ENCODE peak calls at places on chromosomes 5 and 9, in four cellular contexts. N is NCI-H345, O is AG09309, W is GM04504. C is an unnamed sample.

GRCh38 chr5:160040471-160040835 is 31.5 kb downstream of the TTC1 start:
- DNase-seq in N (no peak), W (no peak), O (no peak), C (no peak)

GRCh38 chr5:132812123-132812948 is 766 bp upstream of the SOWAHA start:
- DNase-seq in N (no peak), W (no peak), O (no peak), C (no peak)

GRCh38 chr5:150085950-150086715 is at the start of gene CSF1R:
- DNase-seq in W (no peak), O (no peak), N (no peak), C (no peak)

GRCh38 chr5:71924980-71925379 is 182.3 kb upstream of the MAP1B start:
- DNase-seq in O (no peak), W (no peak), N (peak), C (peak)

GRCh38 chr9:8653855-8654254 is 854.3 kb upstream of the DMAC1 start:
- DNase-seq in W (no peak), O (no peak), N (no peak), C (no peak)

GRCh38 chr5:58745350-58745749 is 162.5 kb downstream of the RAB3C start:
- DNase-seq in W (no peak), N (no peak), O (no peak), C (no peak)

GRCh38 chr9:109802491-109802890 is 22.5 kb downstream of the PALM2AKAP2 start:
- DNase-seq in O (no peak), N (no peak), W (no peak), C (no peak)

GRCh38 chr5:53472279-53472678 is 8.2 kb upstream of the FST start:
- DNase-seq in N (no peak), W (no peak), O (no peak), C (no peak)

GRCh38 chr9:33728613-33729012 is 66.7 kb upstream of the PRSS3 start:
- DNase-seq in O (no peak), W (no peak), N (no peak), C (no peak)

GRCh38 chr9:107274953-107275422 is 8.1 kb upstream of the RAD23B start:
- DNase-seq in N (no peak), O (peak), W (peak), C (peak)